ENCODE peak calls at places on chromosomes 7 and 10, in nine cellular contexts. L is OCI-LY7, O is PC-3, I is GM23248, C is neural progenitor cell, Y is HCT116, U is GM23338, G is MM.1S, M is SK-N-SH. D is an unnamed sample.

GRCh38 chr7:11486271-11486670 is 345.7 kb downstream of the THSD7A start:
- DNase-seq in I (peak; percentile 7), U (no peak), Y (no peak), M (no peak), G (no peak), L (no peak), O (peak; percentile 23), C (no peak), D (no peak)

GRCh38 chr10:95513941-95514392 is 47.2 kb downstream of the SORBS1 start:
- DNase-seq in L (no peak), M (no peak), U (no peak), O (peak; percentile 79), G (no peak), C (no peak), I (peak; percentile 88), Y (no peak), D (no peak)

GRCh38 chr10:114103286-114103685 is 59.6 kb downstream of the ADRB1 start:
- DNase-seq in Y (peak; percentile 58), L (peak; percentile 63), I (peak; percentile 78), C (peak; percentile 42), O (peak; percentile 64), U (peak; percentile 63), G (peak; percentile 41), M (peak; percentile 68), D (peak; percentile 69)

GRCh38 chr10:11026761-11027160 is 9.1 kb downstream of the CELF2 start:
- DNase-seq in O (no peak), U (no peak), M (no peak), C (no peak), I (peak; percentile 32), G (no peak), Y (no peak), L (no peak), D (no peak)

GRCh38 chr7:151721694-151722093 is 155.2 kb downstream of the PRKAG2 start:
- DNase-seq in U (no peak), G (no peak), M (peak; percentile 89), C (no peak), I (no peak), Y (no peak), O (no peak), L (no peak), D (peak; percentile 51)

GRCh38 chr7:23546897-23547572 is 15.3 kb upstream of the TRA2A start:
- DNase-seq in O (peak; percentile 94), I (peak; percentile 88), U (peak; percentile 94), G (peak; percentile 89), Y (peak; percentile 88), L (peak; percentile 89), C (peak; percentile 86), M (peak; percentile 83), D (peak; percentile 88)

GRCh38 chr10:120824864-120825263 is 26.3 kb upstream of the WDR11 start:
- DNase-seq in O (peak; percentile 65), U (peak; percentile 92), Y (peak; percentile 54), I (peak; percentile 32), C (peak; percentile 81), G (peak; percentile 21), L (peak; percentile 29), M (peak; percentile 33), D (peak; percentile 58)

GRCh38 chr7:55484241-55484640 is 88.1 kb downstream of the VOPP1 start:
- DNase-seq in Y (no peak), U (no peak), I (no peak), L (no peak), M (no peak), C (no peak), G (no peak), O (no peak), D (no peak)

GRCh38 chr10:86945361-86946214 is 11.8 kb downstream of the MMRN2 start:
- DNase-seq in L (no peak), I (peak; percentile 65), C (peak; percentile 79), U (peak; percentile 89), M (peak; percentile 68), Y (no peak), O (no peak), G (no peak), D (peak; percentile 52)

GRCh38 chr10:111139567-111139966 is 62.7 kb downstream of the ADRA2A start:
- DNase-seq in I (no peak), G (no peak), C (no peak), M (peak; percentile 65), L (no peak), U (no peak), Y (no peak), O (no peak), D (no peak)

GRCh38 chr10:94292448-94293118 is 70.2 kb downstream of the NOC3L start:
- DNase-seq in G (no peak), C (no peak), I (peak; percentile 80), O (peak; percentile 51), U (no peak), Y (no peak), L (no peak), M (no peak), D (no peak)

GRCh38 chr10:91974960-91975359 is 51.4 kb downstream of the BTAF1 start:
- DNase-seq in M (no peak), U (no peak), I (peak; percentile 90), G (no peak), Y (no peak), O (peak; percentile 64), L (no peak), C (no peak), D (no peak)

GRCh38 chr7:108088729-108089128 is 41.4 kb downstream of the LAMB4 start:
- DNase-seq in O (no peak), Y (no peak), I (no peak), C (no peak), G (no peak), L (no peak), M (no peak), U (no peak), D (no peak)

GRCh38 chr10:89242840-89243586 is 8.6 kb downstream of the LIPA start:
- DNase-seq in Y (no peak), U (peak; percentile 34), O (no peak), I (no peak), G (no peak), L (no peak), M (no peak), C (no peak), D (no peak)

DNA sequence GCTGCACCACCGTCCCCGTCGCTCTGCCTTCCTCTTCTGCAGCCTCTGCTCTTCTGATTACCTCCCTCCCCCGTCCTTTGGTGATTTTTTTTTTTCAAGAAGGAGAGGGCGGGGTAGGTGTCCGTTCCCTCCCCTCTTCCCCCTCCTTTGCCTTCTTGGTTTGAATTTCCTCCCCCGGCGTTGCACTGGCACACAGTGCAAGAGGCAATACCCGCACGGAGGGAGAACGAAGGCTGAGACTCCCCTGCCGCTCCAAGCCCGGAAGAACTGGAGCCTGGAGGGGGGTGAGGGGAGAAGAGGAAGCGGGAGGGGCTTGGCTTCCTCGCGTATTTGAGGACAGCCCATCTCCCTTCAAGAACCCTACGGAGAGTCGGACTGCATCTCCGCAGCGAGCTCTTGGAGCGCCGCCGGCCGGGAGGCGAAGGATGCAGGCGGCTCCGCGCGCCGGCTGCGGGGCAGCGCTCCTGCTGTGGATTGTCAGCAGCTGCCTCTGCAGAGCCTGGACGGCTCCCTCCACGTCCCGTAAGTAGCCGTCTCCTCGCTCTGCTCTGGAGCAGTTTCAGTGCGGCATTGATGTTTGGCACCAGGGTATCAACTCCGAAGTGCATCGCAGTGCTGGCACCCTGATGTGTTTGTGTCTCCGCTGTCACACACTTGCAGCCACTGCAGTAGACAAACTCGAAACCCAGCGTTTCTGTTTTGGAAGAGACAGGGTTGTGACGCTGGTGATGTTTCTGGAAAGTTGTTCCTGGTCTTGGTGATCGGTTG is at the start of gene CNTNAP2:
- DNase-seq in U (peak; percentile 69), Y (no peak), M (peak; percentile 86), L (no peak), G (no peak), O (peak; percentile 3), I (peak; percentile 10), C (peak; percentile 85), D (peak; percentile 52)
- TF ChIP-seq EZH2phosphoT487 in U (no peak), Y (no peak), M (no peak), L (no peak), G (no peak), O (no peak), I (no peak), C (no peak), D (no peak)

GRCh38 chr7:123747620-123748141 is 1.1 kb downstream of the WASL start:
- DNase-seq in G (peak; percentile 66), U (peak; percentile 83), O (peak; percentile 79), L (peak; percentile 30), C (peak; percentile 75), M (peak; percentile 75), I (peak; percentile 73), Y (peak; percentile 39), D (peak; percentile 77)
- H3K4me1 ChIP-seq in G (peaks cover 28% of the 10 kb centered on the region), U (peaks cover 72% of the 10 kb centered on the region), O (peaks cover 29% of the 10 kb centered on the region), L (peaks cover 39% of the 10 kb centered on the region), C (peaks cover 54% of the 10 kb centered on the region), M (peaks cover 57% of the 10 kb centered on the region), I (peaks cover 30% of the 10 kb centered on the region), Y (peaks cover 14% of the 10 kb centered on the region), D (peaks cover 40% of the 10 kb centered on the region)

DNA sequence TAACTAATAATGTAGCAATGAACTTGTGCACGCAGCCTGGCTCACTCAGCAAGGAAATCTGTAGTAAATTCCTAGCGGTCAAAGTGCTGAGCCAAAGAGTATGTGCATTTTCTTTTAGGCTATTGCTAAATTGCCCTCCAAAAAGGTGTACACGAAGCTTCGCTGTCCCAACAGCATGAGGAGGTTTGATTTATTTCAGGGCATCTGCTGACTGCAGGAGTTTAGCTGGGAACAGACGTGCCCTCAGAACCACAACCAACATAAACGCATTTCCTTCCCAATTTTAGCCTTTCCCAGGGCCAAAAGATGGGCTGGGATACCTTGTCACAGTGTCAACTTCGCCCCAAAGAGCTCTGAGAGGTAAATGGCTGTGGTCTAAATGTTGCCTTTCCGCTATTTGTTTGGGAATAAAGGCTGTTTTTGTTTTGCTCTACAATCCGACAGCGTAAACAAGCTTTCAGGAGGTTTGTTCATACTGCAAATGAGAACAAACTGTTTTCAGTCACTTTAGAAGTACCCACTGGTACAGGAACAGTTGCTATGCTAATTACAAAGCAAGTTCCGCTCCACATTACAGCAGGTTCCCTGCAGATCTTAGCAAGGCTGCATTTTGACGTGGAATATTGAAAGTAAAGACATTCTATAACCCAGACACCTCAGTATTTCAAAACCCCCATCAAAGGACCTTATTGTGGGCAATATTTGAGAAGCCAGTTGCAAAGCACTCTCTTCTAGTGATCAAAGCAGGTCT is 16.7 kb downstream of the VSIR start:
- DNase-seq in I (no peak), O (no peak), M (no peak), U (no peak), C (no peak), G (no peak), L (no peak), Y (no peak), D (no peak)
- TF ChIP-seq EZH2phosphoT487 in I (no peak), O (no peak), M (no peak), U (no peak), C (no peak), G (no peak), L (no peak), Y (no peak), D (no peak)

DNA sequence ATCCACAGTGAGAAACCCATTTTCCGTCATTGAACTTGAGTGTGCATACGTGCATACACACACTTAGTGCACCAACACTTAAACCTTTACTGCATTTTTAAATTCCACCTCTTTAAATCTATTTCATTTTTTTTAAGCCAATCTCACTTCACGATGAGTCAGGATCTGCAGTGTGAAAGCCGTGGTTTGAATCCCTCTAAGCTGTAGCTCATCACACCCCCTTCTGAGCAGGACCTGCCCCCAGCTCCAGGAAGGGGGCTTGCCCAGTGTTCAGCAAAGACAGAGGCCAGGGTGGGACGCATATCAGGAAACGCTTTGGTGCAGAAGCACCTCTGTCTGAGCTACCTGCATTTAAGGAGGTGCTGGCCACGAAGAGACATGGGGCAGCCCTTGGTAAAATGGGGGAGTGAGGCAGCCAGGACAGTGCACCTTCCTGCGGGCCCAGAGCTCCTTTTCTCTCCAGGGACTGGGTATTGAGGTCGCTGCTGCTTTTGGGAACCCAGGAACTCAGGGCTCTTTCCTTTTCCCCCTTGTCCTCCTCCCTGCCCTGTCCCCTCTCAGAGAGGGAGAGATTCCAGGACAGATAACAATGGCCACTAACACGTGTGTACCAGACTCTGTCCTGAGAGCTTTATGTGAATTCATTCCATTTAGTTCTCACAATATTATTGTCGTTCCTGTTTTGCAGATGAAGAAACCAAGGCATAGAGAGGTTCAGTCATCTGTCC is 21.7 kb downstream of the ZNF316 start:
- DNase-seq in C (peak; percentile 7), Y (no peak), M (peak; percentile 73), U (no peak), L (no peak), G (no peak), I (peak; percentile 38), O (no peak), D (no peak)
- H3K4me1 ChIP-seq in C (peaks cover 15% of the 10 kb centered on the region), Y (no peaks in the 10 kb centered on the region), M (peaks cover 13% of the 10 kb centered on the region), U (peaks cover 7% of the 10 kb centered on the region), L (no peaks in the 10 kb centered on the region), G (no peaks in the 10 kb centered on the region), I (no peaks in the 10 kb centered on the region), O (no peaks in the 10 kb centered on the region), D (no peaks in the 10 kb centered on the region)